ENCODE peak calls at places on chromosome 4, in ten cellular contexts. R is globus pallidus; W is stimulated activated naive CD8-positive, alpha-beta T cell treated with anti-CD3 and anti-CD28 coated beads, Interleukin-15, Interleukin-2, amounts not matched to agents 100 U/mL and 50 U/mL, for 24 hours; B is AG08396; K is NCI-H1930; G is cardiac fibroblast; V is iris pigment epithelial cell; D is kidney tubule cell; F is endodermal cell; Q is putamen. N is an unnamed sample.

GRCh38 chr4:151139814-151140213 is 40.4 kb downstream of the RPS3A start:
- DNase-seq in W (no peak), K (no peak), B (no peak), G (no peak), Q (no peak), V (no peak), R (no peak), D (no peak), F (no peak), N (no peak)

GRCh38 chr4:82905205-82905604 is 4.7 kb downstream of the THAP9 start:
- DNase-seq in D (peak), W (peak), F (no peak), G (peak), V (peak), R (no peak), K (no peak), Q (no peak), B (peak), N (no peak)

GRCh38 chr4:47705326-47705981 is 132.4 kb downstream of the CORIN start:
- DNase-seq in D (peak), V (peak), W (no peak), K (no peak), G (peak), B (no peak), F (no peak), Q (no peak), R (no peak), N (no peak)

GRCh38 chr4:53721276-53721675 is 130.0 kb upstream of the LNX1 start:
- DNase-seq in R (no peak), Q (no peak), B (no peak), W (no peak), V (no peak), D (no peak), G (no peak), K (no peak), F (no peak), N (no peak)

GRCh38 chr4:140654516-140654855 is 85.7 kb upstream of the UCP1 start:
- DNase-seq in D (no peak), W (no peak), F (no peak), Q (no peak), V (peak), B (no peak), G (peak), K (no peak), R (no peak), N (no peak)

GRCh38 chr4:52037730-52038108 is 380 bp downstream of the SGCB start:
- DNase-seq in D (peak), G (peak), V (peak), F (peak), Q (peak), R (peak), B (peak), W (no peak), K (no peak), N (peak)

GRCh38 chr4:171847751-171848150 is 34.5 kb downstream of the GALNTL6 start:
- DNase-seq in D (peak), R (no peak), W (no peak), V (peak), K (no peak), F (no peak), G (no peak), B (no peak), Q (no peak), N (no peak)

GRCh38 chr4:121484633-121485032 is 103.8 kb upstream of the QRFPR start:
- DNase-seq in G (peak), Q (no peak), W (no peak), V (peak), B (peak), R (peak), K (no peak), D (peak), F (peak), N (no peak)

GRCh38 chr4:133584714-133585113 is 435.6 kb downstream of the PCDH10 start:
- DNase-seq in Q (no peak), W (no peak), K (no peak), B (no peak), F (peak), R (no peak), G (no peak), D (peak), V (no peak), N (no peak)

GRCh38 chr4:76801621-76802545 is 96.1 kb downstream of the SOWAHB start:
- DNase-seq in R (no peak), Q (no peak), W (no peak), D (no peak), B (no peak), F (peak), V (no peak), G (no peak), K (no peak), N (no peak)

GRCh38 chr4:151753056-151753455 is 7.8 kb downstream of the GATB start:
- DNase-seq in K (no peak), B (no peak), V (peak), D (peak), G (no peak), Q (no peak), W (no peak), R (no peak), F (no peak), N (no peak)

GRCh38 chr4:7073526-7074390 is 5.9 kb upstream of the GRPEL1 start:
- DNase-seq in V (peak), W (no peak), F (peak), Q (no peak), G (peak), D (peak), R (no peak), B (peak), K (peak), N (no peak)

GRCh38 chr4:5568931-5569330 is 139.4 kb downstream of the EVC2 start:
- DNase-seq in D (no peak), K (no peak), F (no peak), B (no peak), G (no peak), W (no peak), R (no peak), Q (no peak), V (no peak), N (no peak)

GRCh38 chr4:183192566-183192965 is 93.5 kb downstream of the WWC2 start:
- DNase-seq in D (no peak), W (no peak), K (no peak), F (no peak), V (no peak), R (no peak), G (no peak), Q (no peak), B (no peak), N (no peak)

GRCh38 chr4:152957437-152958185 is 21.5 kb downstream of the FHDC1 start:
- DNase-seq in B (no peak), F (peak), R (no peak), W (no peak), V (no peak), K (no peak), D (peak), G (peak), Q (no peak), N (no peak)